ENCODE peak calls at places on chromosome 11, in five cellular contexts. W, K, I, V and O are unnamed samples.

GRCh38 chr11:95891423-95892177 is 32.3 kb downstream of the MTMR2 start:
- DNase-seq in W (no peak), K (no peak), I (no peak), V (peak; percentile 46), O (no peak)

GRCh38 chr11:112255075-112255739 is 5.5 kb downstream of the PLET1 start:
- DNase-seq in W (no peak), K (no peak), I (no peak), V (peak; percentile 89), O (peak; percentile 94)

GRCh38 chr11:7589861-7590260 is 76.1 kb downstream of the PPFIBP2 start:
- DNase-seq in W (no peak), K (no peak), I (no peak), V (no peak), O (no peak)

GRCh38 chr11:61881397-61881796 is 9.9 kb downstream of the FADS3 start:
- DNase-seq in W (no peak), K (no peak), I (peak; percentile 78), V (no peak), O (no peak)

GRCh38 chr11:44104472-44105294 is 9.2 kb downstream of the EXT2 start:
- DNase-seq in W (no peak), K (no peak), I (peak; percentile 70), V (peak; percentile 23), O (peak; percentile 4)

GRCh38 chr11:116513278-116513823 is 259.4 kb downstream of the BUD13 start:
- DNase-seq in W (no peak), K (no peak), I (no peak), V (no peak), O (no peak)

GRCh38 chr11:32451808-32452207 is 16.5 kb upstream of the WT1 start:
- DNase-seq in W (no peak), K (no peak), I (no peak), V (no peak), O (no peak)

GRCh38 chr11:78766997-78767396 is 192.3 kb upstream of the NARS2 start:
- DNase-seq in W (no peak), K (no peak), I (no peak), V (no peak), O (no peak)

GRCh38 chr11:75083217-75083605 is 13.5 kb downstream of the OR2AT4 start:
- DNase-seq in W (no peak), K (no peak), I (no peak), V (no peak), O (no peak)

GRCh38 chr11:134207538-134208239 is 16.1 kb downstream of the NCAPD3 start:
- DNase-seq in W (no peak), K (peak; percentile 34), I (peak; percentile 64), V (peak; percentile 21), O (peak; percentile 46)

GRCh38 chr11:9172394-9172793 is 81.0 kb upstream of the SCUBE2 start:
- DNase-seq in W (no peak), K (no peak), I (no peak), V (no peak), O (no peak)

GRCh38 chr11:25159341-25159740 is 662.5 kb downstream of the LUZP2 start:
- DNase-seq in W (no peak), K (no peak), I (no peak), V (peak; percentile 28), O (no peak)

GRCh38 chr11:91178366-91178765 is 955.5 kb upstream of the CHORDC1 start:
- DNase-seq in W (no peak), K (no peak), I (no peak), V (peak; percentile 63), O (no peak)

GRCh38 chr11:8282621-8283509 is 19.2 kb upstream of the LMO1 start:
- DNase-seq in W (no peak), K (no peak), I (peak; percentile 51), V (no peak), O (no peak)

GRCh38 chr11:78415338-78415737 is 2.3 kb downstream of the GAB2 start:
- DNase-seq in W (no peak), K (no peak), I (no peak), V (no peak), O (no peak)

GRCh38 chr11:88171982-88172381 is 3.3 kb downstream of the RAB38 start:
- DNase-seq in W (no peak), K (no peak), I (no peak), V (no peak), O (no peak)

GRCh38 chr11:131538322-131538721 is 167.9 kb downstream of the NTM start:
- DNase-seq in W (no peak), K (no peak), I (no peak), V (no peak), O (no peak)

GRCh38 chr11:113197456-113197855 is 116.9 kb upstream of the TTC12 start:
- DNase-seq in W (no peak), K (no peak), I (no peak), V (no peak), O (no peak)

GRCh38 chr11:37506516-37506915 is 908.5 kb upstream of the RAG2 start:
- DNase-seq in W (no peak), K (no peak), I (no peak), V (no peak), O (no peak)

GRCh38 chr11:35786918-35787557 is 124.5 kb downstream of the TRIM44 start:
- DNase-seq in W (no peak), K (no peak), I (no peak), V (peak; percentile 57), O (no peak)

GRCh38 chr11:121368504-121368903 is 75.9 kb downstream of the SC5D start:
- DNase-seq in W (no peak), K (no peak), I (no peak), V (no peak), O (no peak)

GRCh38 chr11:132186699-132187098 is 816.3 kb downstream of the NTM start:
- DNase-seq in W (no peak), K (no peak), I (peak; percentile 70), V (no peak), O (no peak)

GRCh38 chr11:76030286-76030685 is 176.0 kb downstream of the WNT11 start:
- DNase-seq in W (no peak), K (no peak), I (peak; percentile 27), V (no peak), O (peak; percentile 99)

GRCh38 chr11:117823941-117824420 is 563 bp downstream of the FXYD2 start:
- DNase-seq in W (no peak), K (no peak), I (no peak), V (peak; percentile 87), O (no peak)

GRCh38 chr11:61871158-61871597 is 20.2 kb downstream of the FADS3 start:
- DNase-seq in W (peak; percentile 73), K (peak; percentile 89), I (peak; percentile 92), V (peak; percentile 75), O (peak; percentile 87)

GRCh38 chr11:126570489-126570888 is 215.0 kb downstream of the ST3GAL4 start:
- DNase-seq in W (no peak), K (no peak), I (no peak), V (no peak), O (peak; percentile 11)

GRCh38 chr11:111059726-111060125 is 185.8 kb upstream of the POU2AF2 start:
- DNase-seq in W (no peak), K (no peak), I (no peak), V (no peak), O (peak; percentile 83)

GRCh38 chr11:409008-409599 is 5.7 kb downstream of the SIGIRR start:
- DNase-seq in W (no peak), K (no peak), I (no peak), V (no peak), O (no peak)

GRCh38 chr11:102868359-102868758 is 6.4 kb downstream of the MMP12 start:
- DNase-seq in W (no peak), K (no peak), I (no peak), V (no peak), O (peak; percentile 39)

GRCh38 chr11:61697764-61698163 is 17.6 kb downstream of the DAGLA start:
- DNase-seq in W (no peak), K (no peak), I (no peak), V (no peak), O (no peak)

GRCh38 chr11:122040476-122040875 is 75.5 kb downstream of the BLID start:
- DNase-seq in W (no peak), K (no peak), I (peak; percentile 15), V (no peak), O (peak; percentile 34)

GRCh38 chr11:12164061-12165014 is 53.9 kb downstream of the MICAL2 start:
- DNase-seq in W (no peak), K (no peak), I (peak; percentile 16), V (peak; percentile 76), O (peak; percentile 96)
- H3K4me1 ChIP-seq in W (no peaks in the 10 kb centered on the region), K (peaks cover 63% of the 10 kb centered on the region), I (no peaks in the 10 kb centered on the region), V (peaks cover 45% of the 10 kb centered on the region), O (peaks cover 72% of the 10 kb centered on the region)

GRCh38 chr11:64034411-64034811 is 1.3 kb upstream of the FLRT1 start:
- DNase-seq in W (no peak), K (no peak), I (peak; percentile 81), V (no peak), O (no peak)
- TF ChIP-seq EZH2 in W (no peak), K (no peak), I (no peak), V (no peak), O (no peak)

DNA sequence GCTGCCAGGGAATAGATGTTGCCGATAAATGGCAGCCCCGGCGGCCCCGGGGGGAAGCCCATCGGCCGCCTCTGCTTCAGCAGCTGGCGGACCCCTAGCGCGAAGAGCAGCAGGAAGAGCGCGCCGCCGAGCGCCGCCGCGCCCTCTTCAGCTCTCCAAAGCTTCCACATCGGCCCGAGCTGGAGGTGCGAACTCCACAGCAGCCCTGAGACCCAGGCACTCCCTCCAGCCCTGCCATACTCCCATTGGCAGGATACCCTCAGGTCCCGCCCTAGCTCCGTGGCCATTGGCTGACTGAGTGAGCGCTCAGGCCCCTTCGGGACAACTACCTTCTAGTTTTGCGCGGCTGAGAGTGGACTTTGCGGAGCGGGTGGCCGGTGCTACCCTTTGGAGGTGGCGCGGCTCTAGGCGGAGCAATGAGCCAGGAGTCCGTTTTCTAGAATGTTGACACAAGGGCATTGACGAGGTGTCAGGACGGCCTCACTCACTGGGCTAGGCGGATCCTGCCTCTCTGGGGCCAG is at the start of gene CYP2R1:
- DNase-seq in W (peak; percentile 89), K (peak; percentile 90), I (peak; percentile 97), V (peak; percentile 97), O (peak; percentile 97)
- H3K4me2 ChIP-seq in W (peak within 1 kb of the TSS; percentile 74), K (peak within 1 kb of the TSS; percentile 70), I (peak within 1 kb of the TSS; percentile 73), V (peak within 1 kb of the TSS; percentile 91), O (peak within 1 kb of the TSS; percentile 96)

GRCh38 chr11:65613091-65613928 is 711 bp downstream of the MAP3K11 start:
- DNase-seq in W (no peak), K (no peak), I (peak; percentile 45), V (no peak), O (peak; percentile 20)
- H3K4me1 ChIP-seq in W (peaks cover 5% of the 10 kb centered on the region), K (peaks cover 27% of the 10 kb centered on the region), I (peaks cover 14% of the 10 kb centered on the region), V (peaks cover 38% of the 10 kb centered on the region), O (peaks cover 35% of the 10 kb centered on the region)

GRCh38 chr11:5136246-5136645 is 1.9 kb downstream of the OR52A5 start:
- DNase-seq in W (no peak), K (no peak), I (no peak), V (no peak), O (no peak)

DNA sequence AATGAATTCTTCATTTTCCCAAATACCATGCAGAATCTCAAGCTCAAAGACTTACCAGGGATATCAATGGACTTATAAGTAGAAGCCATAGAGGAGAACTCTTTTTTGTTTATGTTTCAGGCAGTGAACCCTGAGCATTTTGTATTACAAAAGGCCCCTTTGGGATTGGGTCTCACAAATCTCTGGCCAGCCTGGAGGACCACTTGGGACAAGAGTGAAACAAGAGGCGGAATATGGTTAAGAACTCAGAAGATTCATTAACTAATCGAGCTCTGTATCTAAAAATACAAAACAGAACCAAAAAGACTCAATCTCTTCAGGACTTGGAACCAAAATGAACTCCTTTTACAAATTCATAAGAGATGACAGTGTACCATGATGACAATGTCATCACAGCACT is at the start of gene OR52A5:
- DNase-seq in W (no peak), K (no peak), I (no peak), V (no peak), O (no peak)
- TF ChIP-seq EZH2 in W (no peak), K (no peak), I (no peak), V (no peak), O (no peak)